ENCODE peak calls at places on chromosomes 2 and 18, in nine cellular contexts. W is progenitor cell of endocrine pancreas, L is PC-3, M is cardiac fibroblast, X is osteoblast, P is stomach, H is H9, V is heart right ventricle, R is prostate gland. K is an unnamed sample.

GRCh38 chr2:239660390-239661228 is 259.8 kb upstream of the HDAC4 start:
- DNase-seq in X (peak), W (no peak), V (no peak), M (no peak), H (no peak), L (peak), P (no peak), R (no peak), K (no peak)

GRCh38 chr18:25113081-25113480 is 238.9 kb downstream of the ZNF521 start:
- DNase-seq in W (no peak), V (no peak), M (no peak), R (no peak), X (no peak), L (no peak), H (peak), P (no peak), K (no peak)

GRCh38 chr2:158815166-158815565 is 20.0 kb downstream of the DAPL1 start:
- DNase-seq in L (no peak), V (no peak), H (no peak), M (no peak), R (no peak), W (no peak), P (no peak), X (peak), K (no peak)

GRCh38 chr2:240582781-240583180 is 3.8 kb upstream of the CAPN10 start:
- DNase-seq in P (no peak), X (no peak), W (no peak), M (no peak), H (no peak), R (no peak), L (no peak), V (no peak), K (no peak)

GRCh38 chr2:111618577-111618930 is 265.4 kb downstream of the ANAPC1 start:
- DNase-seq in L (no peak), W (no peak), V (peak), X (no peak), P (no peak), H (no peak), M (peak), R (no peak), K (no peak)

GRCh38 chr2:217162533-217162932 is 302.7 kb upstream of the TNP1 start:
- DNase-seq in H (no peak), X (peak), P (no peak), M (peak), V (no peak), R (no peak), W (no peak), L (peak), K (no peak)

GRCh38 chr2:223735659-223736244 is 101.6 kb downstream of the AP1S3 start:
- DNase-seq in X (peak), R (no peak), H (no peak), V (no peak), L (peak), P (no peak), M (peak), W (no peak), K (no peak)

GRCh38 chr2:12718662-12719399 is 2.1 kb downstream of the TRIB2 start:
- DNase-seq in W (no peak), V (no peak), R (no peak), M (peak), H (peak), L (peak), P (no peak), X (no peak), K (peak)

GRCh38 chr2:6341730-6342129 is 524.0 kb downstream of the CMPK2 start:
- DNase-seq in V (no peak), P (no peak), R (no peak), L (no peak), X (no peak), W (no peak), H (no peak), M (no peak), K (no peak)

GRCh38 chr2:7825591-7826312 is 856.1 kb upstream of the ID2 start:
- DNase-seq in X (peak), L (peak), R (peak), M (peak), P (no peak), V (no peak), H (no peak), W (no peak), K (no peak)

GRCh38 chr2:7661532-7661931 is 744.3 kb downstream of the RNF144A start:
- DNase-seq in P (no peak), W (no peak), L (no peak), H (no peak), M (no peak), X (no peak), R (no peak), V (no peak), K (no peak)

GRCh38 chr2:219542931-219543595 is 546 bp downstream of the CHPF start:
- DNase-seq in V (no peak), H (no peak), M (peak), L (peak), R (no peak), W (no peak), P (no peak), X (peak), K (peak)

GRCh38 chr2:145323512-145323911 is 803.6 kb upstream of the ZEB2 start:
- DNase-seq in R (no peak), V (no peak), H (no peak), M (peak), X (no peak), L (peak), P (no peak), W (no peak), K (no peak)

GRCh38 chr2:220569380-220569779 is 942.0 kb downstream of the SLC4A3 start:
- DNase-seq in M (no peak), H (no peak), R (no peak), L (no peak), X (peak), W (no peak), P (no peak), V (no peak), K (no peak)

GRCh38 chr2:10901160-10901559 is 10.6 kb upstream of the KCNF1 start:
- DNase-seq in V (no peak), M (peak), H (no peak), P (peak), R (no peak), X (peak), W (no peak), L (peak), K (no peak)

GRCh38 chr18:14074187-14074586 is 58.0 kb downstream of the ZNF519 start:
- DNase-seq in R (no peak), L (peak), H (peak), P (no peak), X (no peak), V (no peak), M (no peak), W (no peak), K (no peak)

GRCh38 chr18:6810191-6810590 is 80.7 kb downstream of the ARHGAP28 start:
- DNase-seq in R (no peak), P (no peak), X (no peak), H (no peak), W (no peak), V (no peak), M (peak), L (no peak), K (no peak)

GRCh38 chr18:51038110-51038509 is 8.1 kb downstream of the SMAD4 start:
- DNase-seq in R (no peak), P (no peak), W (no peak), X (no peak), V (no peak), H (no peak), L (no peak), M (peak), K (no peak)

GRCh38 chr2:175855794-175856453 is 146.1 kb downstream of the LNPK start:
- DNase-seq in M (peak), H (no peak), R (no peak), W (no peak), V (peak), L (peak), P (no peak), X (peak), K (no peak)

GRCh38 chr18:741931-742512 is 29.6 kb upstream of the ENOSF1 start:
- DNase-seq in V (no peak), W (no peak), H (no peak), L (peak), X (peak), P (no peak), M (peak), R (no peak), K (no peak)

GRCh38 chr2:44061876-44062275 is 66.1 kb upstream of the LRPPRC start:
- DNase-seq in X (no peak), W (no peak), H (no peak), V (no peak), P (no peak), M (no peak), L (no peak), R (no peak), K (no peak)

GRCh38 chr2:15920696-15921095 is 19.7 kb upstream of the MYCN start:
- DNase-seq in W (no peak), X (no peak), M (no peak), V (no peak), H (no peak), R (no peak), P (no peak), L (no peak), K (no peak)

GRCh38 chr2:141475801-141476200 is 655.0 kb downstream of the LRP1B start:
- DNase-seq in V (no peak), M (no peak), R (no peak), P (no peak), X (no peak), L (no peak), W (no peak), H (no peak), K (no peak)

GRCh38 chr2:200905618-200906296 is 16.6 kb downstream of the NIF3L1 start:
- DNase-seq in P (peak), X (peak), R (peak), W (peak), H (peak), L (peak), V (peak), M (peak), K (peak)

GRCh38 chr18:58225101-58225500 is 181.1 kb downstream of the NEDD4L start:
- DNase-seq in R (no peak), P (no peak), X (peak), H (no peak), V (no peak), L (peak), W (no peak), M (peak), K (no peak)

GRCh38 chr18:45355944-45356520 is 259.2 kb upstream of the SLC14A2 start:
- DNase-seq in V (no peak), X (no peak), W (no peak), P (no peak), H (no peak), L (no peak), M (no peak), R (no peak), K (no peak)

GRCh38 chr18:59996370-59996966 is 96.7 kb downstream of the PMAIP1 start:
- DNase-seq in M (peak), V (no peak), W (peak), R (no peak), X (peak), P (peak), H (no peak), L (peak), K (peak)

GRCh38 chr2:226600184-226600583 is 199.4 kb downstream of the IRS1 start:
- DNase-seq in V (no peak), M (peak), H (no peak), W (no peak), P (no peak), L (no peak), R (no peak), X (no peak), K (peak)

GRCh38 chr2:1795842-1796580 is 51.7 kb upstream of the PXDN start:
- DNase-seq in X (peak), R (no peak), P (no peak), L (no peak), M (no peak), V (no peak), W (no peak), H (no peak), K (no peak)

GRCh38 chr2:216619411-216620393 is 13.5 kb upstream of the IGFBP2 start:
- DNase-seq in H (peak), R (no peak), L (no peak), V (no peak), M (peak), P (no peak), X (no peak), W (no peak), K (no peak)

GRCh38 chr18:4748975-4749374 is 293.9 kb upstream of the DLGAP1 start:
- DNase-seq in L (no peak), P (no peak), X (no peak), W (no peak), R (no peak), H (no peak), M (no peak), V (no peak), K (no peak)

GRCh38 chr2:224894356-224894755 is 147.9 kb downstream of the DOCK10 start:
- DNase-seq in M (no peak), H (no peak), X (no peak), W (no peak), P (no peak), V (no peak), R (no peak), L (no peak), K (no peak)

GRCh38 chr2:120429586-120430500 is 83.9 kb downstream of the INHBB start:
- DNase-seq in R (no peak), P (no peak), L (no peak), H (peak), V (no peak), M (no peak), W (no peak), X (peak), K (no peak)

GRCh38 chr18:60322591-60322990 is 50.0 kb downstream of the MC4R start:
- DNase-seq in X (no peak), H (no peak), W (no peak), V (no peak), L (peak), P (no peak), M (no peak), R (no peak), K (no peak)

GRCh38 chr2:40448476-40449079 is 3.3 kb downstream of the SLC8A1 start:
- DNase-seq in H (peak), R (no peak), L (peak), M (peak), P (no peak), W (no peak), X (no peak), V (no peak), K (peak)

GRCh38 chr2:38443021-38443541 is 66.0 kb upstream of the ATL2 start:
- DNase-seq in M (no peak), H (no peak), W (no peak), L (no peak), X (no peak), P (peak), R (peak), V (no peak), K (no peak)

GRCh38 chr2:218516614-218517013 is 51.5 kb downstream of the USP37 start:
- DNase-seq in L (peak), H (no peak), V (no peak), P (no peak), M (peak), W (no peak), R (no peak), X (no peak), K (no peak)
- TF ChIP-seq CTCF in L (peak), H (peak), V (no peak), P (no peak), M (peak), W (peak), R (no peak), X (peak), K (peak)

GRCh38 chr2:105243961-105244360 is 2.4 kb downstream of the GPR45 start:
- DNase-seq in R (no peak), X (no peak), H (peak), W (peak), M (no peak), P (no peak), V (no peak), L (no peak), K (peak)
- TF ChIP-seq CTCF in R (no peak), X (no peak), H (peak), W (peak), M (peak), P (no peak), V (no peak), L (peak), K (no peak)

GRCh38 chr2:46183426-46183825 is 113.8 kb upstream of the EPAS1 start:
- DNase-seq in X (no peak), P (no peak), R (no peak), M (no peak), H (peak), W (no peak), V (no peak), L (no peak), K (no peak)

GRCh38 chr2:46188041-46188715 is 109.0 kb upstream of the EPAS1 start:
- DNase-seq in V (no peak), H (no peak), R (no peak), M (no peak), P (no peak), L (no peak), W (no peak), X (peak), K (no peak)

GRCh38 chr2:46181789-46182530 is 115.2 kb upstream of the EPAS1 start:
- DNase-seq in W (no peak), P (no peak), X (no peak), L (no peak), V (peak), H (no peak), R (no peak), M (no peak), K (no peak)

GRCh38 chr2:46187112-46187618 is 110.0 kb upstream of the EPAS1 start:
- DNase-seq in V (no peak), R (peak), P (peak), M (peak), L (peak), H (no peak), W (no peak), X (peak), K (no peak)

GRCh38 chr2:46184794-46185583 is 112.2 kb upstream of the EPAS1 start:
- DNase-seq in X (no peak), R (no peak), H (peak), L (no peak), V (no peak), M (no peak), P (no peak), W (no peak), K (no peak)
- TF ChIP-seq CTCF in X (peak), R (no peak), H (peak), L (no peak), V (no peak), M (peak), P (no peak), W (no peak), K (no peak)

DNA sequence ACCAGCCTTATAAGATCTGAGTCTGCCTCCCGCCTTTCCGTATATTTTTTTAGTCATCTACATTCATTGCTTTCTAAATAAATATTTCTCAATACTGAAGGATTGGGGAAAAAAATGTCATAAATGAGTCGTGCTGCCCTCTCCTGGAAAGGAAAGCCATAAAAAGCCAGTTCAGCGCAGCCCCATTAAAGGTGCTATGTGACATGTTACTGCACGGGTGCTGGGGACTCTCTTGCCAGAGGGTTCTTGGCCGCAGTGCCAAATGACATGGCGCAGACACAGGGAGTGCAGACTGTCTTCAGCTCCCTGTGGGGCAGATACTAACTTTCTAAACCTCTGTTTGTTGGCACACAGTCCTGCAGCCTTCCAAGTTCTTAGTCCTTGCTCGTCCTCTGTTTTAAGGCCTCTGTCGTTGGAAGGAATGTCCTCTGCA is 53.7 kb upstream of the MAP3K20 start:
- DNase-seq in X (peak), W (no peak), V (peak), P (no peak), L (peak), R (no peak), H (no peak), M (peak), K (no peak)
- TF ChIP-seq CTCF in X (peak), W (peak), V (peak), P (no peak), L (peak), R (peak), H (peak), M (peak), K (peak)

GRCh38 chr2:24881623-24882022 is 38.4 kb downstream of the ADCY3 start:
- DNase-seq in V (no peak), M (no peak), H (no peak), X (no peak), R (no peak), W (no peak), P (no peak), L (no peak), K (no peak)
- TF ChIP-seq CTCF in V (no peak), M (no peak), H (peak), X (peak), R (no peak), W (no peak), P (no peak), L (peak), K (no peak)

GRCh38 chr2:52805901-52806410 is 961.6 kb upstream of the CHAC2 start:
- DNase-seq in R (no peak), M (no peak), V (no peak), P (no peak), W (no peak), X (no peak), H (no peak), L (no peak), K (no peak)

GRCh38 chr2:52810460-52810859 is 957.1 kb upstream of the CHAC2 start:
- DNase-seq in P (no peak), H (peak), M (peak), V (no peak), R (no peak), L (peak), W (no peak), X (peak), K (no peak)
- TF ChIP-seq CTCF in P (no peak), H (peak), M (no peak), V (peak), R (no peak), L (peak), W (no peak), X (peak), K (no peak)

GRCh38 chr2:112960230-112960825 is 17.5 kb upstream of the IL36G start:
- DNase-seq in M (no peak), V (no peak), P (no peak), R (no peak), W (no peak), X (no peak), L (peak), H (peak), K (no peak)
- TF ChIP-seq CTCF in M (no peak), V (no peak), P (no peak), R (no peak), W (no peak), X (peak), L (peak), H (peak), K (no peak)